ENCODE peak calls at places on chromosomes 1 and 21, in seven cellular contexts. B is GM23248; R is pancreas; T is CD4-positive, alpha-beta memory T cell; W is PC-9; X is colonic mucosa; O is aorta. L is an unnamed sample. For H3K9me3, the result is how much of the 10 kb centered on the place peaks cover.

GRCh38 chr1:182149411-182149965 is 88.0 kb upstream of the ZNF648 start:
- DNase-seq in T (peak), R (peak), W (no peak), X (no peak), B (peak), O (no peak), L (peak)

GRCh38 chr1:155125946-155126493 is 1.7 kb upstream of the EFNA1 start:
- DNase-seq in T (no peak), W (peak), X (peak), B (peak), R (peak), O (peak), L (peak)

GRCh38 chr1:93814059-93814794 is 64.8 kb downstream of the DNTTIP2 start:
- DNase-seq in X (peak), W (peak), B (peak), O (no peak), T (peak), R (peak), L (peak)

GRCh38 chr1:201361652-201362504 is 15.6 kb downstream of the TNNT2 start:
- DNase-seq in B (peak), R (no peak), W (peak), T (no peak), O (peak), X (peak), L (peak)

GRCh38 chr1:67652800-67653199 is 32.2 kb upstream of the GADD45A start:
- DNase-seq in X (no peak), B (peak), T (no peak), R (no peak), O (no peak), W (peak), L (no peak)

GRCh38 chr1:107963601-107964396 is 1.2 kb downstream of the VAV3 start:
- DNase-seq in T (peak), O (no peak), W (no peak), R (peak), B (peak), X (peak), L (peak)

GRCh38 chr21:45885597-45885929 is 96.0 kb upstream of the COL6A1 start:
- DNase-seq in X (no peak), O (no peak), B (no peak), R (no peak), T (no peak), W (no peak), L (no peak)

GRCh38 chr1:33140153-33141149 is 41.4 kb downstream of the TRIM62 start:
- DNase-seq in B (peak), W (no peak), T (no peak), R (no peak), O (peak), X (no peak), L (no peak)

GRCh38 chr1:202214089-202214843 is 20.7 kb downstream of the LGR6 start:
- DNase-seq in R (no peak), W (peak), X (no peak), B (no peak), O (no peak), T (no peak), L (no peak)

GRCh38 chr1:170581041-170581440 is 49.1 kb downstream of the GORAB start:
- DNase-seq in O (no peak), T (no peak), W (no peak), R (no peak), X (no peak), B (no peak), L (peak)

GRCh38 chr21:39666681-39667315 is 54.1 kb downstream of the B3GALT5 start:
- DNase-seq in W (no peak), B (no peak), R (no peak), O (no peak), T (no peak), X (peak), L (no peak)

GRCh38 chr21:46065993-46066842 is 31.7 kb upstream of the COL6A2 start:
- DNase-seq in W (no peak), X (no peak), T (no peak), R (no peak), O (peak), B (peak), L (peak)

GRCh38 chr21:32732544-32732943 is 4.7 kb upstream of the SYNJ1 start:
- DNase-seq in X (no peak), W (no peak), O (no peak), B (no peak), R (no peak), T (no peak), L (no peak)

GRCh38 chr1:93686497-93687250 is 5.0 kb upstream of the BCAR3 start:
- DNase-seq in W (no peak), X (no peak), B (no peak), O (no peak), R (no peak), T (no peak), L (no peak)

GRCh38 chr1:224933584-224933983 is 4.1 kb downstream of the DNAH14 start:
- DNase-seq in X (no peak), R (no peak), T (no peak), W (no peak), B (no peak), O (no peak), L (no peak)
- H3K9me3 ChIP-seq in X (under half), R (under half), T (under half), W (under half), B (under half), O (under half), L (under half)

GRCh38 chr1:4175566-4176405 is 275.7 kb upstream of the C1orf174 start:
- DNase-seq in B (no peak), R (no peak), X (no peak), O (no peak), W (no peak), T (no peak), L (peak)

GRCh38 chr1:4171480-4172450 is 271.7 kb upstream of the C1orf174 start:
- DNase-seq in T (no peak), O (peak), W (no peak), X (no peak), B (no peak), R (no peak), L (peak)

GRCh38 chr1:4172659-4173599 is 272.9 kb upstream of the C1orf174 start:
- DNase-seq in W (no peak), B (no peak), R (no peak), T (no peak), O (no peak), X (no peak), L (peak)

GRCh38 chr1:4174291-4175200 is 274.5 kb upstream of the C1orf174 start:
- DNase-seq in X (no peak), W (no peak), R (no peak), O (no peak), T (no peak), B (no peak), L (no peak)

GRCh38 chr1:4173731-4174130 is 273.7 kb upstream of the C1orf174 start:
- DNase-seq in O (no peak), B (no peak), X (no peak), R (no peak), W (no peak), T (no peak), L (no peak)
- H3K9me3 ChIP-seq in O (under half), B (under half), X (under half), R (under half), W (under half), T (under half), L (under half)

GRCh38 chr1:197801111-197801482 is 25.8 kb upstream of the DENND1B start:
- DNase-seq in X (no peak), R (no peak), B (no peak), W (no peak), O (no peak), T (no peak), L (no peak)

GRCh38 chr1:197799271-197799670 is 24.0 kb upstream of the DENND1B start:
- DNase-seq in T (no peak), X (no peak), B (peak), W (peak), O (no peak), R (no peak), L (no peak)

GRCh38 chr1:197798492-197798891 is 23.2 kb upstream of the DENND1B start:
- DNase-seq in R (no peak), T (no peak), X (no peak), B (no peak), O (no peak), W (no peak), L (no peak)

GRCh38 chr1:197800379-197801110 is 25.3 kb upstream of the DENND1B start:
- DNase-seq in T (no peak), X (no peak), B (no peak), W (no peak), R (no peak), O (no peak), L (no peak)

GRCh38 chr1:197801684-197802083 is 26.4 kb upstream of the DENND1B start:
- DNase-seq in T (no peak), O (no peak), X (no peak), B (no peak), R (no peak), W (no peak), L (no peak)
- H3K9me3 ChIP-seq in T (under half), O (under half), X (under half), B (under half), R (under half), W (under half), L (under half)

GRCh38 chr21:41483415-41483814 is 24.5 kb downstream of the TMPRSS2 start:
- DNase-seq in T (no peak), R (no peak), X (no peak), O (no peak), B (no peak), W (no peak), L (no peak)
- H3K9me3 ChIP-seq in T (under half), R (under half), X (under half), O (under half), B (under half), W (under half), L (under half)

GRCh38 chr1:76627498-76627897 is 239.8 kb upstream of the ST6GALNAC5 start:
- DNase-seq in T (no peak), R (no peak), X (no peak), W (no peak), B (no peak), O (no peak), L (no peak)
- H3K9me3 ChIP-seq in T (under half), R (under half), X (under half), W (under half), B (under half), O (under half), L (under half)

DNA sequence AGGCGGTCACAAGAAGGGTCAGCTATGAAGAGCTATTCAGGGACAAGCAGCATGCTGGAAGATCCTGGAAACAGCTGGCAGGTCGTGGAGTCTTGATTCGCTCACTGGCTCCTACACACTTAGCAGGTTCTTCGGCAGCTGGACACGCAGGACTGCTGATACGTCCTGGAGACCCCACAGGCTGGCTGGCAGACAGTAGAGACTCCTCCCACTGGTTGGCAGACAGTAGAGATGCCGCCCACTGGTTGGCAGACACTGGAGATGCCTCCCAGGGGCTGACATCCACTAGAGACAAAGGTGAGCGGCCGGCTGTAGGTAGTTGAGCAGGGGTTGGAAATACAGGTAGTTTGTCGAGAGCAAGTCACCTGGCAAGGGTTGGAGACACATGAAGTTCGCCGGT is 466 bp downstream of the KRTAP11-1 start:
- DNase-seq in T (no peak), B (no peak), W (no peak), O (no peak), R (no peak), X (no peak), L (peak)
- H3K9me3 ChIP-seq in T (under half), B (under half), W (under half), O (under half), R (under half), X (under half), L (under half)

GRCh38 chr1:13539683-13540082 is 25.9 kb upstream of the LRRC38 start:
- DNase-seq in X (no peak), B (no peak), R (no peak), W (no peak), O (no peak), T (no peak), L (no peak)

GRCh38 chr1:13538832-13539231 is 25.0 kb upstream of the LRRC38 start:
- DNase-seq in W (no peak), X (no peak), T (no peak), B (no peak), R (no peak), O (no peak), L (no peak)

GRCh38 chr1:13541435-13542215 is 27.8 kb upstream of the LRRC38 start:
- DNase-seq in R (no peak), B (no peak), O (peak), W (no peak), X (no peak), T (no peak), L (no peak)

GRCh38 chr1:13543451-13543911 is 29.7 kb upstream of the LRRC38 start:
- DNase-seq in X (no peak), B (peak), O (no peak), W (no peak), R (no peak), T (no peak), L (no peak)

GRCh38 chr1:13540871-13541270 is 27.1 kb upstream of the LRRC38 start:
- DNase-seq in O (peak), W (no peak), X (no peak), R (no peak), T (no peak), B (peak), L (no peak)
- H3K9me3 ChIP-seq in O (under half), W (under half), X (under half), R (under half), T (under half), B (under half), L (under half)

DNA sequence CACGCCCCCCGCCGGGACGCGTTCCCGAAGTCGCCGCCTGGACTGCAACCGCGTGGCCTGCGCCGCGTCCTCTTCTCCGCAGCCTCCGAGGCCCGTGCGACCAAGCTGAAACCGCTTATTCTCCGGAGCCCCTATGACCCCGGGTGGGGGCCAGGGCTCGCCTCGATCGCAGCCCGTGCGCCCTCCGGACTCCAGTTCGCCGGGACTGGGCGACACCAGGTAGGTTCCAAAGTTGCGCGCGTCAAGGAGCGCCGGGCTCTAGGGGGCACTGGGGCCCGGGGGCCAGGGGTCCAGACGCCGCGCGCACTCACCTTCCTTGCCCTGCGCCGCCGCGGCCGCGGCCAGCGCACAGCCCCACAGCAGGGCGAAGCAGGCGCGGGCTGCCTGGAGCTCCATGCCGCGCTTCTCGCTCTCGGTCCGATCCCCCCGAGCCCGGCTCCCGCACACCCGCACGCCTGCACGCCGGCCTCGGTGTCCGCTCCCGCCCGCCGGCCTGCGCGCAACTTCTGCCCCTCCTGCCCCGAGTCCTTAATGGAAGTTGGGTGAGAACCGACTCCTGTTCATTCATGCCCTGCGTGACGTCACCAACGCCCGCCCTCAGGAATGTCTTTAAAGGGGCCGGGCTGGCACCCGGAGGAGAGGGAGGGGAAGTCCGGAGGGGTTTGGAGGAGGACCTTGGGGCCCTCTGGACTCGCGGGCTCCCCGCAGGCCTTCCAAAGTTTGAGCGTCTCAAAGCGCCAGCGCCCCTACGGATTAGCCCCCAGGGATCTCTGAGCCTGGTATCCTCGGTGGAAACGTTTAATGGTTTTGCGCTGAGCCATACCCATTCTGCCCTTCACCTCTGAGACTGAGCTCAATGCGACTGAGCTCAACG is at the start of gene EPHA2:
- DNase-seq in R (peak), X (peak), W (peak), T (no peak), B (peak), O (peak), L (peak)
- H3K9me3 ChIP-seq in R (under half), X (under half), W (under half), T (under half), B (under half), O (under half), L (under half)